ENCODE peak calls at places on chromosome 2, in seven cellular contexts. Z is body of pancreas; T is Karpas-422; I is cardiac muscle cell; G is OCI-LY7; Q is SJSA1; W is effector memory CD4-positive, alpha-beta T cell. B is an unnamed sample.

GRCh38 chr2:219496781-219497494 is 1.8 kb upstream of the GMPPA start:
- DNase-seq in Q (no peak), Z (peak; percentile 29), T (no peak), G (no peak), I (no peak), W (no peak), B (no peak)

GRCh38 chr2:232520489-232520888 is 301 bp downstream of the PRSS56 start:
- DNase-seq in G (no peak), I (no peak), Q (no peak), Z (no peak), W (no peak), T (no peak), B (no peak)

GRCh38 chr2:237535385-237536082 is 30.8 kb upstream of the PRLH start:
- DNase-seq in I (no peak), Z (no peak), W (no peak), G (no peak), T (no peak), Q (no peak), B (no peak)

GRCh38 chr2:48727560-48727959 is 28.0 kb downstream of the LHCGR start:
- DNase-seq in I (no peak), Z (no peak), W (no peak), T (no peak), G (peak; percentile 2), Q (no peak), B (no peak)

GRCh38 chr2:70646429-70646828 is 92.8 kb upstream of the TGFA start:
- DNase-seq in W (no peak), I (no peak), T (no peak), Z (no peak), G (no peak), Q (no peak), B (no peak)

GRCh38 chr2:58497189-58497588 is 256.1 kb upstream of the FANCL start:
- DNase-seq in W (no peak), Q (no peak), T (no peak), G (no peak), I (no peak), Z (no peak), B (no peak)

GRCh38 chr2:130391872-130392670 is 36.2 kb downstream of the PTPN18 start:
- DNase-seq in G (peak; percentile 9), T (peak; percentile 56), Z (no peak), W (no peak), I (peak; percentile 45), Q (no peak), B (no peak)

GRCh38 chr2:171529914-171530313 is 7.6 kb downstream of the CYBRD1 start:
- DNase-seq in W (no peak), G (peak; percentile 22), T (peak; percentile 57), Q (no peak), I (no peak), Z (no peak), B (peak; percentile 32)

GRCh38 chr2:189798312-189799029 is 14.2 kb downstream of the PMS1 start:
- DNase-seq in G (peak; percentile 47), Q (peak; percentile 61), T (peak; percentile 77), W (no peak), I (no peak), Z (no peak), B (peak; percentile 58)

GRCh38 chr2:149019768-149020167 is 18.7 kb upstream of the LYPD6B start:
- DNase-seq in I (no peak), Z (no peak), G (peak; percentile 54), Q (no peak), W (no peak), T (peak; percentile 77), B (peak; percentile 82)

GRCh38 chr2:149021761-149022160 is 16.7 kb upstream of the LYPD6B start:
- DNase-seq in W (no peak), Z (no peak), Q (no peak), T (peak; percentile 72), G (peak; percentile 83), I (no peak), B (peak; percentile 87)

GRCh38 chr2:149023091-149023490 is 15.4 kb upstream of the LYPD6B start:
- DNase-seq in G (peak; percentile 9), T (no peak), W (no peak), I (no peak), Z (no peak), Q (no peak), B (peak; percentile 78)

GRCh38 chr2:149020432-149020851 is 18.1 kb upstream of the LYPD6B start:
- DNase-seq in Z (no peak), W (no peak), I (no peak), Q (no peak), T (peak; percentile 47), G (peak; percentile 29), B (peak; percentile 94)

GRCh38 chr2:149021271-149021719 is 17.2 kb upstream of the LYPD6B start:
- DNase-seq in G (peak; percentile 76), W (no peak), I (no peak), T (peak; percentile 84), Q (no peak), Z (no peak), B (peak; percentile 76)
- H3K4me3 ChIP-seq in G (peak overlapping the region; percentile 60), W (no peak overlapping the region), I (no peak overlapping the region), T (peak overlapping the region; percentile 34), Q (no peak overlapping the region), Z (no peak overlapping the region), B (peak overlapping the region; percentile 28)

GRCh38 chr2:37655442-37655841 is 16.0 kb downstream of the CDC42EP3 start:
- DNase-seq in Z (no peak), I (no peak), T (peak; percentile 55), G (no peak), Q (no peak), W (no peak), B (no peak)

GRCh38 chr2:37656512-37657423 is 14.7 kb downstream of the CDC42EP3 start:
- DNase-seq in G (peak; percentile 57), W (no peak), T (peak; percentile 52), Q (peak; percentile 83), I (no peak), Z (no peak), B (peak; percentile 57)

GRCh38 chr2:37653805-37654378 is 17.6 kb downstream of the CDC42EP3 start:
- DNase-seq in W (peak; percentile 24), G (peak; percentile 82), I (no peak), Q (no peak), Z (no peak), T (peak; percentile 86), B (peak; percentile 94)

GRCh38 chr2:37654419-37654818 is 17.0 kb downstream of the CDC42EP3 start:
- DNase-seq in Q (no peak), W (no peak), G (no peak), T (peak; percentile 55), Z (no peak), I (no peak), B (peak; percentile 51)

GRCh38 chr2:37654932-37655331 is 16.5 kb downstream of the CDC42EP3 start:
- DNase-seq in G (peak; percentile 89), T (peak; percentile 96), Z (no peak), W (no peak), I (peak; percentile 61), Q (no peak), B (peak; percentile 94)
- H3K4me3 ChIP-seq in G (peak overlapping the region; percentile 64), T (peak overlapping the region; percentile 73), Z (no peak overlapping the region), W (peak overlapping the region; percentile 5), I (no peak overlapping the region), Q (no peak overlapping the region), B (peak overlapping the region; percentile 58)

GRCh38 chr2:101610750-101611315 is 86.7 kb upstream of the MAP4K4 start:
- DNase-seq in I (no peak), Q (no peak), G (no peak), W (no peak), Z (no peak), T (no peak), B (no peak)

GRCh38 chr2:101613073-101613704 is 84.3 kb upstream of the MAP4K4 start:
- DNase-seq in I (no peak), G (no peak), W (no peak), Q (no peak), T (no peak), Z (no peak), B (no peak)

GRCh38 chr2:101614127-101614759 is 83.3 kb upstream of the MAP4K4 start:
- DNase-seq in Z (no peak), I (no peak), T (no peak), Q (no peak), G (no peak), W (no peak), B (no peak)

GRCh38 chr2:101609434-101609833 is 88.1 kb upstream of the MAP4K4 start:
- DNase-seq in W (no peak), T (no peak), Z (no peak), I (no peak), Q (no peak), G (no peak), B (no peak)

DNA sequence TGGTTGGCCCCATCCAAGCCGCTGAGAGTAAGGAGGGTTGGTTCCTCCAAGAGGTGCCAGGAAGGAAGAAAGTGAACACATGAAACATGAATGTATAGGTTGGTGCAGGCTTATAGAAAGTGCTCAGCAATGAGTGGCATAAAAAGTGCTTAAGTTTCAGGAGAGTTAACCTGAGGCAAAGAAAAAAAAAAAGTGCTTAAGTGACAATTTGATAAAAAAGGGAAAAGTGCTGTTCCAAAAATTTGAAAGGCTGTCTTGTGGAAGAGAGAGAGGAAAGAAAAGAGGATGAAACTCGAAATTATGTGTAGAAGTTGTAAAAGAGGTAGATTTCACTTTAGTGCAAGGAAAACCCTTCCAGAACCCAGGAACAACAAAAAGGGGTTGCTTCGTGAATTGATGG is 85.5 kb upstream of the MAP4K4 start:
- DNase-seq in I (no peak), T (no peak), Z (no peak), W (no peak), Q (no peak), G (no peak), B (no peak)
- H3K4me3 ChIP-seq in I (no peak overlapping the region), T (no peak overlapping the region), Z (no peak overlapping the region), W (no peak overlapping the region), Q (no peak overlapping the region), G (no peak overlapping the region), B (no peak overlapping the region)

GRCh38 chr2:74119912-74120825 is 27.5 kb downstream of the BOLA3 start:
- DNase-seq in Z (peak; percentile 78), T (peak; percentile 83), Q (peak; percentile 97), I (peak; percentile 74), G (no peak), W (peak; percentile 53), B (peak; percentile 94)

DNA sequence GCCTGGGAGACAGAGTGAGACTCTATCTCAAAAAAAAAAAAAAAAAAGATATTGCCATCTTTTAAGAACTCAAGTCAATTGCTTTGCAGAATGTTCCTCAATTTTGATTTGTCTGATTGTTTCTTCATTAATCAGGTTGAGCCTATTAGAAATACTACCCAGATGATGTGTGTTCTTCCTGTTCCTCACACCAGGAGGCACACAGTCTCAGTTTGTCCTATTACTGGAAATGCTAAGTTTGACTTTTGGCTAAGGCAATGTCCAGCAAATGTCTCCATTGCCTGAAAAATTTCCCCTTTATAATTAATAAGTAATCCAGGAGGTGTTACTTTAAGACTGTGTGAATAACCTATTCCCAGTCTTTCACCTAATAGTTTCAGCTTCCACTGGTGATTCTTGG is 28.4 kb downstream of the BOLA3 start:
- DNase-seq in T (peak; percentile 57), I (no peak), Z (no peak), G (no peak), W (no peak), Q (peak; percentile 6), B (peak; percentile 32)
- H3K4me3 ChIP-seq in T (peak overlapping the region; percentile 70), I (peak overlapping the region; percentile 59), Z (no peak overlapping the region), G (no peak overlapping the region), W (peak overlapping the region; percentile 98), Q (peak overlapping the region; percentile 94), B (peak overlapping the region; percentile 93)

GRCh38 chr2:10404324-10405143 is 43.6 kb downstream of the ODC1 start:
- DNase-seq in G (no peak), Q (no peak), W (no peak), Z (no peak), I (no peak), T (no peak), B (no peak)
- H3K4me3 ChIP-seq in G (no peak overlapping the region), Q (no peak overlapping the region), W (no peak overlapping the region), Z (no peak overlapping the region), I (no peak overlapping the region), T (no peak overlapping the region), B (no peak overlapping the region)

GRCh38 chr2:144443837-144444236 is 76.1 kb downstream of the ZEB2 start:
- DNase-seq in Q (no peak), G (no peak), T (no peak), I (no peak), Z (no peak), W (no peak), B (no peak)
- H3K4me3 ChIP-seq in Q (no peak overlapping the region), G (no peak overlapping the region), T (no peak overlapping the region), I (no peak overlapping the region), Z (no peak overlapping the region), W (no peak overlapping the region), B (no peak overlapping the region)